ENCODE peak calls at places on chromosomes 6 and 20, in eight cellular contexts. X, Z, A, U, W, K, Y and T are unnamed samples.

GRCh38 chr20:24781061-24781980 is 167.7 kb upstream of the CST7 start:
- DNase-seq in X (peak), Z (peak), A (peak), U (peak), W (peak), K (no peak), Y (no peak), T (peak)

GRCh38 chr6:85684809-85685171 is 42.1 kb upstream of the SYNCRIP start:
- DNase-seq in X (no peak), Z (no peak), A (no peak), U (no peak), W (no peak), K (no peak), Y (no peak), T (no peak)

GRCh38 chr20:45044601-45045000 is 56.3 kb downstream of the KCNS1 start:
- DNase-seq in X (no peak), Z (no peak), A (no peak), U (no peak), W (no peak), K (no peak), Y (no peak), T (no peak)

GRCh38 chr20:17334866-17335412 is 108.1 kb downstream of the PCSK2 start:
- DNase-seq in X (no peak), Z (no peak), A (no peak), U (no peak), W (no peak), K (no peak), Y (no peak), T (no peak)

GRCh38 chr6:46760925-46761324 is 14.2 kb downstream of the ANKRD66 start:
- DNase-seq in X (no peak), Z (no peak), A (no peak), U (no peak), W (no peak), K (no peak), Y (no peak), T (no peak)

GRCh38 chr6:144612811-144613210 is 327.7 kb downstream of the UTRN start:
- DNase-seq in X (no peak), Z (no peak), A (no peak), U (no peak), W (no peak), K (no peak), Y (no peak), T (no peak)

GRCh38 chr6:150877928-150878327 is 12.4 kb downstream of the MTHFD1L start:
- DNase-seq in X (no peak), Z (no peak), A (no peak), U (no peak), W (no peak), K (no peak), Y (no peak), T (no peak)

GRCh38 chr20:19626896-19627295 is 131.2 kb upstream of the RIN2 start:
- DNase-seq in X (no peak), Z (no peak), A (no peak), U (no peak), W (no peak), K (no peak), Y (no peak), T (no peak)

GRCh38 chr20:49914310-49915117 is 815 bp downstream of the SPATA2 start:
- DNase-seq in X (no peak), Z (no peak), A (peak), U (no peak), W (peak), K (no peak), Y (no peak), T (peak)

GRCh38 chr6:14549871-14550270 is 432.3 kb downstream of the CD83 start:
- DNase-seq in X (no peak), Z (no peak), A (no peak), U (no peak), W (peak), K (no peak), Y (no peak), T (no peak)

GRCh38 chr6:12578097-12578496 is 138.5 kb upstream of the PHACTR1 start:
- DNase-seq in X (no peak), Z (no peak), A (no peak), U (no peak), W (no peak), K (no peak), Y (no peak), T (no peak)

GRCh38 chr20:46963196-46963529 is 68.5 kb downstream of the EYA2 start:
- DNase-seq in X (no peak), Z (no peak), A (no peak), U (no peak), W (no peak), K (no peak), Y (no peak), T (no peak)

GRCh38 chr20:47118641-47119040 is 224.0 kb downstream of the EYA2 start:
- DNase-seq in X (no peak), Z (no peak), A (no peak), U (no peak), W (no peak), K (no peak), Y (no peak), T (no peak)

GRCh38 chr20:18663932-18664331 is 76.1 kb downstream of the DTD1 start:
- DNase-seq in X (no peak), Z (no peak), A (no peak), U (no peak), W (no peak), K (no peak), Y (no peak), T (no peak)

GRCh38 chr20:58361549-58361948 is 27.5 kb upstream of the VAPB start:
- DNase-seq in X (no peak), Z (no peak), A (no peak), U (peak), W (no peak), K (no peak), Y (no peak), T (no peak)

GRCh38 chr20:37808752-37809070 is 94.2 kb upstream of the VSTM2L start:
- DNase-seq in X (no peak), Z (no peak), A (no peak), U (no peak), W (no peak), K (no peak), Y (no peak), T (no peak)

GRCh38 chr6:157287247-157287850 is 36.0 kb downstream of the TMEM242 start:
- DNase-seq in X (no peak), Z (no peak), A (no peak), U (no peak), W (no peak), K (no peak), Y (no peak), T (no peak)

GRCh38 chr6:134517145-134517658 is 199.3 kb upstream of the SGK1 start:
- DNase-seq in X (peak), Z (peak), A (no peak), U (no peak), W (no peak), K (no peak), Y (no peak), T (no peak)

GRCh38 chr6:45075246-45075645 is 252.9 kb upstream of the RUNX2 start:
- DNase-seq in X (no peak), Z (no peak), A (no peak), U (peak), W (no peak), K (no peak), Y (no peak), T (no peak)

GRCh38 chr6:125503181-125503580 is 201.4 kb upstream of the HDDC2 start:
- DNase-seq in X (no peak), Z (no peak), A (no peak), U (no peak), W (no peak), K (no peak), Y (no peak), T (no peak)

GRCh38 chr20:46544576-46544975 is 5.9 kb downstream of the OCSTAMP start:
- DNase-seq in X (no peak), Z (no peak), A (no peak), U (no peak), W (no peak), K (no peak), Y (no peak), T (no peak)

GRCh38 chr6:25601797-25602679 is 50.0 kb upstream of the SCGN start:
- DNase-seq in X (no peak), Z (peak), A (no peak), U (peak), W (peak), K (no peak), Y (no peak), T (no peak)

GRCh38 chr20:59525500-59526241 is 78.7 kb upstream of the PHACTR3 start:
- DNase-seq in X (peak), Z (peak), A (peak), U (peak), W (peak), K (no peak), Y (no peak), T (peak)

GRCh38 chr6:40330301-40330721 is 256.9 kb downstream of the LRFN2 start:
- DNase-seq in X (no peak), Z (no peak), A (no peak), U (no peak), W (no peak), K (no peak), Y (no peak), T (no peak)

GRCh38 chr20:61986762-61987321 is 78.8 kb downstream of the TAF4 start:
- DNase-seq in X (peak), Z (no peak), A (no peak), U (no peak), W (no peak), K (no peak), Y (no peak), T (no peak)

GRCh38 chr6:85344996-85345395 is 104.9 kb upstream of the NT5E start:
- DNase-seq in X (no peak), Z (no peak), A (no peak), U (no peak), W (no peak), K (no peak), Y (no peak), T (no peak)

GRCh38 chr20:61353261-61353995 is 101.4 kb downstream of the CDH4 start:
- DNase-seq in X (no peak), Z (no peak), A (no peak), U (no peak), W (no peak), K (no peak), Y (no peak), T (no peak)

GRCh38 chr6:81561071-81561564 is 191.4 kb downstream of the TENT5A start:
- DNase-seq in X (no peak), Z (no peak), A (no peak), U (no peak), W (no peak), K (no peak), Y (no peak), T (no peak)

GRCh38 chr20:59747671-59748515 is 143.6 kb downstream of the PHACTR3 start:
- DNase-seq in X (no peak), Z (no peak), A (no peak), U (no peak), W (no peak), K (no peak), Y (no peak), T (no peak)

GRCh38 chr6:73631849-73632248 is 21.9 kb downstream of the SLC17A5 start:
- DNase-seq in X (no peak), Z (no peak), A (no peak), U (no peak), W (no peak), K (no peak), Y (no peak), T (no peak)

GRCh38 chr6:141301779-141302178 is 830.9 kb upstream of the GJE1 start:
- DNase-seq in X (no peak), Z (no peak), A (no peak), U (no peak), W (no peak), K (no peak), Y (no peak), T (no peak)

GRCh38 chr6:118877806-118878205 is 16.1 kb upstream of the ASF1A start:
- DNase-seq in X (no peak), Z (no peak), A (no peak), U (no peak), W (no peak), K (no peak), Y (no peak), T (no peak)

GRCh38 chr20:35839891-35840290 is 68.1 kb downstream of the PHF20 start:
- DNase-seq in X (no peak), Z (no peak), A (no peak), U (no peak), W (no peak), K (no peak), Y (no peak), T (no peak)

GRCh38 chr6:145736854-145737181 is 1.5 kb upstream of the EPM2A start:
- DNase-seq in X (no peak), Z (no peak), A (no peak), U (peak), W (no peak), K (no peak), Y (no peak), T (no peak)

GRCh38 chr20:62956387-62957135 is 4.1 kb downstream of the SLC17A9 start:
- DNase-seq in X (no peak), Z (no peak), A (no peak), U (no peak), W (no peak), K (no peak), Y (no peak), T (no peak)

GRCh38 chr6:71420693-71421328 is 132.2 kb downstream of the OGFRL1 start:
- DNase-seq in X (peak), Z (peak), A (no peak), U (peak), W (no peak), K (no peak), Y (no peak), T (peak)